ENCODE peak calls at places on chromosome 13, in eight cellular contexts. E is MV-4-11; I is activated effector memory CD4-positive, alpha-beta T cell treated with anti-CD3 and anti-CD28 coated beads, Interleukin-2, amount 50 U/mL, for 16 hours; Y is T-helper 1 cell; A is stimulated activated CD8-positive, alpha-beta memory T cell treated with anti-CD3 and anti-CD28 coated beads, Interleukin-15, amount 100 ng/mL, for 1 hour; C is GM13976; V is dorsolateral prefrontal cortex; W is amygdala. B is an unnamed sample.

GRCh38 chr13:33009019-33009418 is 7.2 kb upstream of the KL start:
- DNase-seq in Y (no peak), I (no peak), A (no peak), V (no peak), C (no peak), W (no peak), E (no peak), B (no peak)

GRCh38 chr13:48291730-48292129 is 11.8 kb upstream of the RB1 start:
- DNase-seq in V (no peak), W (no peak), Y (no peak), C (no peak), E (no peak), A (no peak), I (no peak), B (no peak)

GRCh38 chr13:72555601-72556000 is 171.8 kb downstream of the MZT1 start:
- DNase-seq in A (no peak), E (no peak), I (no peak), Y (no peak), C (no peak), V (no peak), W (no peak), B (no peak)

GRCh38 chr13:29436291-29436690 is 159.2 kb downstream of the SLC7A1 start:
- DNase-seq in Y (no peak), E (no peak), V (no peak), C (no peak), A (no peak), W (no peak), I (no peak), B (no peak)

GRCh38 chr13:40368123-40368891 is 298.1 kb downstream of the FOXO1 start:
- DNase-seq in A (no peak), E (no peak), I (no peak), Y (no peak), W (no peak), C (no peak), V (no peak), B (no peak)

GRCh38 chr13:98089246-98089645 is 53.6 kb upstream of the FARP1 start:
- DNase-seq in I (no peak), C (no peak), Y (no peak), V (no peak), E (no peak), A (no peak), W (no peak), B (no peak)

GRCh38 chr13:37995052-37995451 is 125.5 kb upstream of the TRPC4 start:
- DNase-seq in A (no peak), E (no peak), Y (no peak), C (no peak), V (no peak), I (no peak), W (no peak), B (no peak)

GRCh38 chr13:80339841-80340642 is 884 bp downstream of the SPRY2 start:
- DNase-seq in A (no peak), E (peak), W (peak), C (peak), I (no peak), Y (no peak), V (no peak), B (no peak)

GRCh38 chr13:49560270-49561063 is 24.9 kb downstream of the RCBTB1 start:
- DNase-seq in I (no peak), E (no peak), C (no peak), V (no peak), W (no peak), Y (no peak), A (no peak), B (no peak)

GRCh38 chr13:41061075-41061913 is at the start of gene WBP4:
- DNase-seq in W (peak), C (peak), A (peak), V (peak), E (peak), I (peak), Y (peak), B (peak)

GRCh38 chr13:77698211-77699058 is 948 bp downstream of the SLAIN1 start:
- DNase-seq in Y (peak), A (no peak), W (peak), V (peak), I (peak), E (no peak), C (peak), B (peak)

GRCh38 chr13:31913459-31913858 is 118.1 kb upstream of the FRY start:
- DNase-seq in C (no peak), E (peak), A (no peak), I (no peak), V (no peak), Y (no peak), W (no peak), B (no peak)

GRCh38 chr13:33123066-33123940 is 107.1 kb downstream of the KL start:
- DNase-seq in E (peak), Y (no peak), V (peak), W (peak), C (no peak), A (no peak), I (no peak), B (no peak)

GRCh38 chr13:75226755-75227435 is 255.1 kb downstream of the TBC1D4 start:
- DNase-seq in V (no peak), Y (no peak), A (no peak), E (peak), I (no peak), W (no peak), C (no peak), B (no peak)

GRCh38 chr13:40101708-40102359 is 446.4 kb downstream of the COG6 start:
- DNase-seq in C (peak), I (peak), V (no peak), Y (no peak), A (no peak), E (peak), W (no peak), B (no peak)

GRCh38 chr13:41276824-41277223 is 13.4 kb upstream of the MTRF1 start:
- DNase-seq in C (no peak), Y (no peak), I (no peak), E (no peak), A (no peak), W (no peak), V (no peak), B (no peak)

GRCh38 chr13:70708744-70709143 is 600.5 kb upstream of the KLHL1 start:
- DNase-seq in A (no peak), Y (no peak), E (no peak), I (no peak), C (no peak), W (no peak), V (no peak), B (no peak)

GRCh38 chr13:46101488-46102289 is 3.1 kb downstream of the CPB2 start:
- DNase-seq in V (no peak), Y (no peak), C (no peak), A (no peak), E (peak), W (no peak), I (no peak), B (no peak)

GRCh38 chr13:41465215-41465907 is 8.0 kb downstream of the RGCC start:
- DNase-seq in Y (peak), W (no peak), I (peak), V (no peak), E (peak), C (peak), A (peak), B (no peak)

GRCh38 chr13:80783926-80784325 is 443.0 kb upstream of the SPRY2 start:
- DNase-seq in V (no peak), I (no peak), E (no peak), A (no peak), W (no peak), Y (no peak), C (no peak), B (no peak)

B was measured in frontal cortex.